ENCODE peak calls at places on chromosomes 4 and X, in four cellular contexts. M is T-helper 9 cell, T is myocyte, N is EH. C is an unnamed sample.

GRCh38 chrX:2464677-2465166 is 36.1 kb downstream of the DHRSX start:
- DNase-seq in M (no peak), T (no peak), N (no peak), C (no peak)

GRCh38 chrX:7514871-7515599 is 327.9 kb upstream of the VCX start:
- DNase-seq in M (no peak), T (no peak), N (peak), C (no peak)

GRCh38 chrX:45619290-45619689 is 418.6 kb upstream of the DIPK2B start:
- DNase-seq in M (no peak), T (peak), N (peak), C (no peak)

GRCh38 chr4:75048208-75048879 is 115.4 kb downstream of the PARM1 start:
- DNase-seq in M (no peak), T (no peak), N (no peak), C (no peak)

GRCh38 chrX:46626566-46626965 is 53.0 kb downstream of the CHST7 start:
- DNase-seq in M (no peak), T (no peak), N (no peak), C (no peak)

GRCh38 chr4:150972592-150972991 is 42.5 kb downstream of the LRBA start:
- DNase-seq in M (no peak), T (peak), N (no peak), C (no peak)

GRCh38 chr4:835148-836002 is 9.4 kb upstream of the CPLX1 start:
- DNase-seq in M (no peak), T (no peak), N (no peak), C (no peak)

GRCh38 chrX:140507982-140508305 is 3.1 kb upstream of the SOX3 start:
- DNase-seq in M (no peak), T (no peak), N (no peak), C (no peak)

GRCh38 chrX:13759152-13759718 is 24.7 kb downstream of the OFD1 start:
- DNase-seq in M (no peak), T (no peak), N (no peak), C (no peak)

GRCh38 chr4:25347473-25347872 is 29.6 kb upstream of the ANAPC4 start:
- DNase-seq in M (no peak), T (no peak), N (no peak), C (no peak)

GRCh38 chr4:53174824-53175223 is 191.0 kb downstream of the SCFD2 start:
- DNase-seq in M (no peak), T (no peak), N (no peak), C (no peak)

GRCh38 chr4:174012135-174012923 is 271.1 kb downstream of the FBXO8 start:
- DNase-seq in M (no peak), T (no peak), N (no peak), C (no peak)

GRCh38 chr4:57206172-57206571 is 96.0 kb upstream of the IGFBP7 start:
- DNase-seq in M (no peak), T (no peak), N (no peak), C (no peak)

GRCh38 chrX:49058794-49059193 is at the start of gene CCDC120:
- DNase-seq in M (no peak), T (no peak), N (no peak), C (no peak)

C was measured in activated T-cell treated with anti-CD3 and anti-CD28 coated beads for 1 hour.